ENCODE peak calls at places on chromosomes 11 and 22, in five cellular contexts. One of them, this sample, is unnamed. For H3K4me1, the result is how much of the 10 kb centered on the place peaks cover.

GRCh38 chr22:42814616-42815015 is 42.5 kb downstream of the ARFGAP3 start:
- DNase-seq in fibroblast of lung: no peak
- DNase-seq in cardiac muscle cell: no peak
- DNase-seq in esophagus muscularis mucosa: no peak
- DNase-seq in A673: no peak
- DNase-seq in this sample: no peak

GRCh38 chr22:36544107-36544620 is 15.2 kb upstream of the EIF3D start:
- DNase-seq in cardiac muscle cell: peak
- DNase-seq in fibroblast of lung: peak
- DNase-seq in A673: no peak
- DNase-seq in esophagus muscularis mucosa: no peak
- DNase-seq in this sample: no peak

GRCh38 chr22:32457031-32457430 is 7.2 kb downstream of the BPIFC start:
- DNase-seq in fibroblast of lung: no peak
- DNase-seq in A673: no peak
- DNase-seq in cardiac muscle cell: no peak
- DNase-seq in esophagus muscularis mucosa: no peak
- DNase-seq in this sample: no peak

GRCh38 chr11:130415719-130416536 is 12.5 kb downstream of the ADAMTS8 start:
- DNase-seq in A673: no peak
- DNase-seq in cardiac muscle cell: no peak
- DNase-seq in fibroblast of lung: peak
- DNase-seq in esophagus muscularis mucosa: no peak
- DNase-seq in this sample: no peak

GRCh38 chr11:73241300-73241699 is 23.2 kb downstream of the P2RY2 start:
- DNase-seq in A673: no peak
- DNase-seq in cardiac muscle cell: no peak
- DNase-seq in fibroblast of lung: no peak
- DNase-seq in esophagus muscularis mucosa: no peak
- DNase-seq in this sample: no peak

GRCh38 chr11:121328967-121329653 is 36.5 kb downstream of the SC5D start:
- DNase-seq in A673: peak
- DNase-seq in esophagus muscularis mucosa: peak
- DNase-seq in fibroblast of lung: no peak
- DNase-seq in cardiac muscle cell: no peak
- DNase-seq in this sample: no peak

GRCh38 chr11:57571631-57572030 is 4.2 kb upstream of the UBE2L6 start:
- DNase-seq in cardiac muscle cell: no peak
- DNase-seq in fibroblast of lung: no peak
- DNase-seq in A673: no peak
- DNase-seq in esophagus muscularis mucosa: no peak
- DNase-seq in this sample: no peak

GRCh38 chr22:36461665-36462474 is 19.6 kb downstream of the TXN2 start:
- DNase-seq in esophagus muscularis mucosa: no peak
- DNase-seq in A673: no peak
- DNase-seq in cardiac muscle cell: peak
- DNase-seq in fibroblast of lung: peak
- DNase-seq in this sample: no peak

GRCh38 chr11:123545726-123546125 is 108.7 kb downstream of the SCN3B start:
- DNase-seq in fibroblast of lung: peak
- DNase-seq in A673: no peak
- DNase-seq in cardiac muscle cell: no peak
- DNase-seq in esophagus muscularis mucosa: no peak
- DNase-seq in this sample: no peak

GRCh38 chr11:74948546-74948897 is 369 bp downstream of the XRRA1 start:
- DNase-seq in cardiac muscle cell: peak
- DNase-seq in esophagus muscularis mucosa: no peak
- DNase-seq in fibroblast of lung: peak
- DNase-seq in A673: peak
- DNase-seq in this sample: no peak

GRCh38 chr11:113274708-113275582 is 39.4 kb upstream of the TTC12 start:
- DNase-seq in fibroblast of lung: no peak
- DNase-seq in A673: no peak
- DNase-seq in esophagus muscularis mucosa: no peak
- DNase-seq in cardiac muscle cell: peak
- DNase-seq in this sample: no peak

GRCh38 chr22:44524806-44525205 is 26.8 kb upstream of the RTL6 start:
- DNase-seq in esophagus muscularis mucosa: no peak
- DNase-seq in cardiac muscle cell: peak
- DNase-seq in fibroblast of lung: no peak
- DNase-seq in A673: no peak
- DNase-seq in this sample: no peak

GRCh38 chr11:69444381-69445130 is 36.9 kb upstream of the LINC01488 start:
- DNase-seq in esophagus muscularis mucosa: no peak
- DNase-seq in fibroblast of lung: peak
- DNase-seq in A673: peak
- DNase-seq in cardiac muscle cell: peak
- DNase-seq in this sample: no peak

GRCh38 chr11:75520688-75521087 is 5.1 kb downstream of the GDPD5 start:
- DNase-seq in fibroblast of lung: no peak
- DNase-seq in esophagus muscularis mucosa: no peak
- DNase-seq in cardiac muscle cell: no peak
- DNase-seq in A673: no peak
- DNase-seq in this sample: no peak

GRCh38 chr22:31898406-31898805 is 45.9 kb upstream of the YWHAH start:
- DNase-seq in A673: no peak
- DNase-seq in esophagus muscularis mucosa: no peak
- DNase-seq in fibroblast of lung: no peak
- DNase-seq in cardiac muscle cell: no peak
- DNase-seq in this sample: no peak

GRCh38 chr11:27509953-27510352 is 3.4 kb upstream of the LIN7C start:
- DNase-seq in fibroblast of lung: no peak
- DNase-seq in cardiac muscle cell: no peak
- DNase-seq in esophagus muscularis mucosa: no peak
- DNase-seq in A673: no peak
- DNase-seq in this sample: no peak
- H3K27ac ChIP-seq in fibroblast of lung: no peak
- H3K27ac ChIP-seq in cardiac muscle cell: no peak
- H3K27ac ChIP-seq in esophagus muscularis mucosa: no peak
- H3K27ac ChIP-seq in A673: no peak
- H3K27ac ChIP-seq in this sample: no peak

GRCh38 chr11:1998290-1998689 is 648 bp upstream of the H19 start:
- DNase-seq in fibroblast of lung: no peak
- DNase-seq in A673: no peak
- DNase-seq in esophagus muscularis mucosa: no peak
- DNase-seq in cardiac muscle cell: no peak
- DNase-seq in this sample: no peak
- H3K4me1 ChIP-seq in fibroblast of lung: under half
- H3K4me1 ChIP-seq in A673: under half
- H3K4me1 ChIP-seq in esophagus muscularis mucosa: under half
- H3K4me1 ChIP-seq in cardiac muscle cell: under half
- H3K4me1 ChIP-seq in this sample: under half

GRCh38 chr11:65373839-65374580 is 8.4 kb downstream of the SLC25A45 start:
- DNase-seq in fibroblast of lung: no peak
- DNase-seq in esophagus muscularis mucosa: no peak
- DNase-seq in A673: no peak
- DNase-seq in cardiac muscle cell: no peak
- DNase-seq in this sample: no peak
- H3K27ac ChIP-seq in fibroblast of lung: no peak
- H3K27ac ChIP-seq in esophagus muscularis mucosa: no peak
- H3K27ac ChIP-seq in A673: no peak
- H3K27ac ChIP-seq in cardiac muscle cell: no peak
- H3K27ac ChIP-seq in this sample: no peak

GRCh38 chr11:44773351-44773965 is 46.7 kb downstream of the TSPAN18 start:
- DNase-seq in esophagus muscularis mucosa: no peak
- DNase-seq in cardiac muscle cell: no peak
- DNase-seq in A673: no peak
- DNase-seq in fibroblast of lung: peak
- DNase-seq in this sample: no peak

GRCh38 chr11:44776840-44777536 is 50.2 kb downstream of the TSPAN18 start:
- DNase-seq in cardiac muscle cell: no peak
- DNase-seq in A673: no peak
- DNase-seq in esophagus muscularis mucosa: no peak
- DNase-seq in fibroblast of lung: no peak
- DNase-seq in this sample: no peak

GRCh38 chr11:44775366-44776356 is 48.9 kb downstream of the TSPAN18 start:
- DNase-seq in fibroblast of lung: peak
- DNase-seq in esophagus muscularis mucosa: no peak
- DNase-seq in A673: peak
- DNase-seq in cardiac muscle cell: peak
- DNase-seq in this sample: peak

GRCh38 chr11:44774131-44774530 is 47.4 kb downstream of the TSPAN18 start:
- DNase-seq in cardiac muscle cell: no peak
- DNase-seq in fibroblast of lung: no peak
- DNase-seq in A673: peak
- DNase-seq in esophagus muscularis mucosa: no peak
- DNase-seq in this sample: no peak

GRCh38 chr11:44774736-44775135 is 48.0 kb downstream of the TSPAN18 start:
- DNase-seq in A673: no peak
- DNase-seq in cardiac muscle cell: no peak
- DNase-seq in fibroblast of lung: no peak
- DNase-seq in esophagus muscularis mucosa: no peak
- DNase-seq in this sample: no peak
- H3K4me1 ChIP-seq in A673: half or more
- H3K4me1 ChIP-seq in cardiac muscle cell: under half
- H3K4me1 ChIP-seq in fibroblast of lung: under half
- H3K4me1 ChIP-seq in esophagus muscularis mucosa: half or more
- H3K4me1 ChIP-seq in this sample: under half

DNA sequence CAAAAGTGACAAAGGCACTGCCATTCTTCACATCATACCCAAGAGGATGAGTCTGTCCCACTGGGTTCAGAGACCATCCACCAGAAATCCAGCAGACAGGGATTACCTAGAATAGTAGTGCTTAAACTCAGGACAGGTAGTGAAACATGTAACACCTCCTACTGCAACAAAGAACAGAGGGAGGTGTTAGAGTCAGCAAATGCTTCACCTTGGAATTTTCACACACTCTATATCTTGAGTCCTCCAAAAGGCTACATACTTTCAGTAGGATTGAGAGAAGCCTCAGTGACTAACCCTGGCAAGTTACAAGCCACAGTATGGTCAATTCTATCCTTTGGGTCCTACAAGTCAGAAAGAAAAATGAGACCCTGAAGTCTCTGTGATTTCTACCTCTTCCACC is 6.0 kb upstream of the CAVIN3 start:
- DNase-seq in fibroblast of lung: no peak
- DNase-seq in cardiac muscle cell: no peak
- DNase-seq in A673: no peak
- DNase-seq in esophagus muscularis mucosa: no peak
- DNase-seq in this sample: no peak
- H3K27ac ChIP-seq in fibroblast of lung: no peak
- H3K27ac ChIP-seq in cardiac muscle cell: no peak
- H3K27ac ChIP-seq in A673: no peak
- H3K27ac ChIP-seq in esophagus muscularis mucosa: no peak
- H3K27ac ChIP-seq in this sample: no peak